ENCODE peak calls at places on chromosomes 5 and 9, in six cellular contexts. F is fibroblast of pulmonary artery, W is MV-4-11, C is foreskin fibroblast, Q is astrocyte of the cerebellum, S is NCI-H1436. Y is an unnamed sample.

GRCh38 chr9:10226996-10227395 is 385.8 kb downstream of the PTPRD start:
- DNase-seq in F (no peak), C (no peak), Q (no peak), S (no peak), W (no peak), Y (no peak)

GRCh38 chr5:171067540-171068130 is 205.8 kb downstream of the RANBP17 start:
- DNase-seq in W (no peak), S (no peak), Q (no peak), C (no peak), F (no peak), Y (no peak)

GRCh38 chr5:3428355-3428754 is 167.3 kb upstream of the IRX1 start:
- DNase-seq in F (no peak), S (peak; percentile 49), C (no peak), W (no peak), Q (no peak), Y (no peak)

GRCh38 chr5:37005946-37006540 is 129.5 kb downstream of the NIPBL start:
- DNase-seq in S (peak; percentile 2), F (peak; percentile 61), C (no peak), W (no peak), Q (peak; percentile 6), Y (peak; percentile 53)

GRCh38 chr5:110354341-110354740 is 372.1 kb downstream of the TMEM232 start:
- DNase-seq in Q (peak; percentile 46), C (no peak), S (no peak), W (no peak), F (no peak), Y (peak; percentile 76)

GRCh38 chr5:102700916-102701315 is 54.2 kb upstream of the PAM start:
- DNase-seq in W (peak; percentile 39), F (no peak), C (no peak), S (no peak), Q (no peak), Y (no peak)

GRCh38 chr9:111438576-111439235 is 45.5 kb downstream of the ECPAS start:
- DNase-seq in F (peak; percentile 38), Q (peak; percentile 64), C (no peak), S (no peak), W (no peak), Y (peak; percentile 49)

GRCh38 chr9:4796988-4797956 is 4.5 kb downstream of the RCL1 start:
- DNase-seq in F (peak; percentile 62), W (peak; percentile 21), C (peak; percentile 26), Q (peak; percentile 16), S (peak; percentile 48), Y (peak; percentile 47)

GRCh38 chr5:76548525-76549229 is 74.5 kb downstream of the F2RL2 start:
- DNase-seq in Q (no peak), F (no peak), W (no peak), S (no peak), C (no peak), Y (no peak)

GRCh38 chr5:168433982-168434381 is 52.3 kb upstream of the RARS1 start:
- DNase-seq in W (no peak), C (no peak), Q (no peak), S (no peak), F (peak; percentile 43), Y (no peak)

GRCh38 chr9:108259917-108260675 is 595.7 kb downstream of the ACTL7B start:
- DNase-seq in C (peak; percentile 19), W (no peak), F (no peak), Q (no peak), S (no peak), Y (no peak)

GRCh38 chr5:172985596-172985995 is 2.0 kb downstream of the ATP6V0E1 start:
- DNase-seq in F (no peak), S (no peak), C (no peak), Q (no peak), W (no peak), Y (no peak)

GRCh38 chr9:136295537-136296433 is 8.1 kb downstream of the CCDC187 start:
- DNase-seq in F (no peak), W (no peak), C (no peak), S (no peak), Q (no peak), Y (no peak)

Y was measured in fibroblast of lung.